ENCODE peak calls at places on chromosomes 13 and 19, in seven cellular contexts. F is HFF-Myc, X is NCI-H1092 treated with DMSO at 0.1 percent for 48 hours, H is A172, C is GM12865, E is endothelial cell, N is HS-5. K is an unnamed sample.

GRCh38 chr19:17129377-17129776 is 53.8 kb downstream of the MYO9B start:
- DNase-seq in N (no peak), X (no peak), H (no peak), E (no peak), C (no peak), F (no peak), K (no peak)

GRCh38 chr19:1924320-1924961 is 16.5 kb upstream of the CSNK1G2 start:
- DNase-seq in H (no peak), X (no peak), F (no peak), E (no peak), N (no peak), C (no peak), K (no peak)

GRCh38 chr13:87084192-87084591 is 587.0 kb upstream of the SLITRK5 start:
- DNase-seq in H (no peak), N (no peak), E (no peak), F (no peak), X (no peak), C (no peak), K (no peak)

GRCh38 chr13:102856603-102857002 is 10.8 kb downstream of the ERCC5 start:
- DNase-seq in X (no peak), H (peak; percentile 46), N (no peak), E (no peak), F (no peak), C (no peak), K (no peak)

GRCh38 chr19:46601318-46602224 is at the start of gene CALM3:
- DNase-seq in F (no peak), X (no peak), N (no peak), C (peak; percentile 30), H (no peak), E (no peak), K (no peak)

GRCh38 chr19:18401580-18402112 is 4.2 kb upstream of the LRRC25 start:
- DNase-seq in C (peak; percentile 81), H (peak; percentile 43), X (no peak), E (peak; percentile 53), F (no peak), N (no peak), K (no peak)

GRCh38 chr13:103926118-103926517 is 859.9 kb upstream of the SLC10A2 start:
- DNase-seq in F (no peak), N (no peak), H (no peak), E (no peak), X (no peak), C (no peak), K (no peak)

GRCh38 chr13:112053167-112053743 is 13.7 kb upstream of the SOX1 start:
- DNase-seq in H (no peak), N (no peak), F (no peak), X (no peak), E (no peak), C (no peak), K (no peak)

GRCh38 chr13:70812481-70812880 is 704.2 kb upstream of the KLHL1 start:
- DNase-seq in N (peak; percentile 30), E (no peak), X (no peak), C (no peak), H (no peak), F (no peak), K (no peak)

GRCh38 chr19:52270266-52270885 is 989 bp downstream of the ZNF766 start:
- DNase-seq in N (no peak), E (peak; percentile 5), X (no peak), H (peak; percentile 12), C (peak; percentile 38), F (no peak), K (no peak)

GRCh38 chr19:39969681-39970423 is 1.1 kb upstream of the PSMC4 start:
- DNase-seq in N (no peak), C (peak; percentile 26), F (no peak), E (no peak), H (no peak), X (no peak), K (no peak)

GRCh38 chr19:2034729-2035589 is 16.1 kb downstream of the MKNK2 start:
- DNase-seq in N (no peak), H (no peak), C (peak; percentile 74), E (peak; percentile 43), X (no peak), F (no peak), K (no peak)

GRCh38 chr19:41801682-41802317 is 5.4 kb downstream of the CEACAM3 start:
- DNase-seq in F (no peak), X (no peak), E (no peak), N (no peak), C (no peak), H (no peak), K (no peak)

GRCh38 chr19:39768811-39769210 is 9.8 kb upstream of the LEUTX start:
- DNase-seq in H (no peak), E (no peak), C (no peak), X (no peak), N (no peak), F (no peak), K (no peak)

GRCh38 chr19:16764793-16765433 is 45.3 kb downstream of the NWD1 start:
- DNase-seq in N (no peak), H (no peak), X (no peak), F (no peak), C (no peak), E (no peak), K (no peak)

GRCh38 chr19:38673030-38673429 is 25.6 kb downstream of the ACTN4 start:
- DNase-seq in F (no peak), C (no peak), H (no peak), N (no peak), E (no peak), X (no peak), K (no peak)

GRCh38 chr19:52453324-52454094 is at the start of gene ZNF578:
- DNase-seq in C (no peak), X (peak; percentile 53), F (peak; percentile 30), H (no peak), E (no peak), N (no peak), K (peak; percentile 43)

GRCh38 chr19:10113964-10114650 is 2.6 kb downstream of the P2RY11 start:
- DNase-seq in F (no peak), H (no peak), X (no peak), E (no peak), N (no peak), C (peak; percentile 52), K (no peak)

GRCh38 chr13:111854403-111854802 is 212.5 kb upstream of the SOX1 start:
- DNase-seq in C (no peak), H (no peak), X (peak; percentile 83), F (no peak), E (no peak), N (no peak), K (no peak)

GRCh38 chr13:111510502-111511218 is 190.2 kb downstream of the TEX29 start:
- DNase-seq in N (no peak), H (no peak), X (no peak), C (no peak), E (no peak), F (no peak), K (no peak)

GRCh38 chr13:26707122-26708006 is 53.2 kb downstream of the GPR12 start:
- DNase-seq in X (peak; percentile 76), E (peak; percentile 69), H (peak; percentile 47), C (peak; percentile 59), N (no peak), F (peak; percentile 5), K (peak; percentile 10)

GRCh38 chr19:41399525-41399924 is 1.9 kb downstream of the BCKDHA start:
- DNase-seq in X (no peak), F (no peak), C (no peak), E (no peak), N (no peak), H (no peak), K (no peak)